ENCODE peak calls at places on chromosomes 11 and 22, in four cellular contexts. One of them, this sample, is unnamed.

GRCh38 chr11:18703001-18703763 is 4.6 kb downstream of the TMEM86A start:
- DNase-seq in CD8-positive, alpha-beta T cell: no peak
- DNase-seq in ovary: no peak
- DNase-seq in body of pancreas: no peak
- DNase-seq in this sample: no peak

GRCh38 chr11:102640946-102641345 is 15.8 kb upstream of the MMP20 start:
- DNase-seq in body of pancreas: no peak
- DNase-seq in CD8-positive, alpha-beta T cell: no peak
- DNase-seq in ovary: no peak
- DNase-seq in this sample: no peak

GRCh38 chr11:44403587-44404322 is 93.8 kb upstream of the ALX4 start:
- DNase-seq in ovary: no peak
- DNase-seq in body of pancreas: no peak
- DNase-seq in CD8-positive, alpha-beta T cell: no peak
- DNase-seq in this sample: no peak

GRCh38 chr22:19875531-19876313 is 21.0 kb upstream of the GNB1L start:
- DNase-seq in body of pancreas: no peak
- DNase-seq in ovary: peak; percentile 28
- DNase-seq in CD8-positive, alpha-beta T cell: no peak
- DNase-seq in this sample: no peak

GRCh38 chr11:125941241-125941605 is 4.6 kb upstream of the VSIG10L2 start:
- DNase-seq in body of pancreas: no peak
- DNase-seq in ovary: no peak
- DNase-seq in CD8-positive, alpha-beta T cell: no peak
- DNase-seq in this sample: no peak

GRCh38 chr11:69912161-69912910 is 93.1 kb upstream of the FGF3 start:
- DNase-seq in body of pancreas: no peak
- DNase-seq in CD8-positive, alpha-beta T cell: no peak
- DNase-seq in ovary: no peak
- DNase-seq in this sample: no peak

GRCh38 chr22:43521716-43522115 is 109.9 kb downstream of the MPPED1 start:
- DNase-seq in ovary: no peak
- DNase-seq in CD8-positive, alpha-beta T cell: no peak
- DNase-seq in body of pancreas: no peak
- DNase-seq in this sample: no peak

GRCh38 chr11:117950320-117950719 is 21.1 kb upstream of the TMPRSS13 start:
- DNase-seq in CD8-positive, alpha-beta T cell: peak; percentile 72
- DNase-seq in body of pancreas: peak; percentile 24
- DNase-seq in ovary: no peak
- DNase-seq in this sample: peak; percentile 56

GRCh38 chr11:93740031-93740801 is 1.1 kb downstream of the TAF1D start:
- DNase-seq in CD8-positive, alpha-beta T cell: peak; percentile 18
- DNase-seq in ovary: no peak
- DNase-seq in body of pancreas: peak; percentile 49
- DNase-seq in this sample: no peak

GRCh38 chr11:61895046-61895717 is 3.8 kb upstream of the FADS3 start:
- DNase-seq in ovary: no peak
- DNase-seq in body of pancreas: no peak
- DNase-seq in CD8-positive, alpha-beta T cell: no peak
- DNase-seq in this sample: no peak

GRCh38 chr11:6320411-6321207 is at the start of gene CAVIN3:
- DNase-seq in CD8-positive, alpha-beta T cell: no peak
- DNase-seq in ovary: peak; percentile 91
- DNase-seq in body of pancreas: peak; percentile 79
- DNase-seq in this sample: peak; percentile 60

DNA sequence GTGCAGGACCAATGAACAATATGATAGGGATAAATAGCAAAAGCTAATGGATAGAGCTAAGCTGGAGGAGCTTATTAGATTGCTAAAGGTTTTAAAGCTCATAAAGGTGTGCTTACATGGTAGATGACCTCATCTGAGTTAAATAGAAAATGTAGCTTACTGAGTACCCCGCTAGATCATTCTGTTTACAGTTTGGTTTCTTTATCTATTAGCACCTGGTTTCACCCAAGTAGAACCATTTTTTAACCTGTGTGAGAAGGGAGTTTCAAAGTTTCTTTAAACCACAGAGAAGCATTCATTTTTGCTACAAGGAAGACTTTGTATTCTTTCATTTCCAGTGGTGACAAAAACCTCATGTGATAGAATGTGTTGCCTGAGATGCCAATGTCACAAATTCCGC is 1778.0 kb downstream of the LRRC4C start:
- DNase-seq in CD8-positive, alpha-beta T cell: no peak
- DNase-seq in body of pancreas: no peak
- DNase-seq in ovary: no peak
- DNase-seq in this sample: no peak
- TF ChIP-seq CTCF in CD8-positive, alpha-beta T cell: no peak
- TF ChIP-seq CTCF in body of pancreas: no peak
- TF ChIP-seq CTCF in ovary: no peak
- TF ChIP-seq CTCF in this sample: no peak

DNA sequence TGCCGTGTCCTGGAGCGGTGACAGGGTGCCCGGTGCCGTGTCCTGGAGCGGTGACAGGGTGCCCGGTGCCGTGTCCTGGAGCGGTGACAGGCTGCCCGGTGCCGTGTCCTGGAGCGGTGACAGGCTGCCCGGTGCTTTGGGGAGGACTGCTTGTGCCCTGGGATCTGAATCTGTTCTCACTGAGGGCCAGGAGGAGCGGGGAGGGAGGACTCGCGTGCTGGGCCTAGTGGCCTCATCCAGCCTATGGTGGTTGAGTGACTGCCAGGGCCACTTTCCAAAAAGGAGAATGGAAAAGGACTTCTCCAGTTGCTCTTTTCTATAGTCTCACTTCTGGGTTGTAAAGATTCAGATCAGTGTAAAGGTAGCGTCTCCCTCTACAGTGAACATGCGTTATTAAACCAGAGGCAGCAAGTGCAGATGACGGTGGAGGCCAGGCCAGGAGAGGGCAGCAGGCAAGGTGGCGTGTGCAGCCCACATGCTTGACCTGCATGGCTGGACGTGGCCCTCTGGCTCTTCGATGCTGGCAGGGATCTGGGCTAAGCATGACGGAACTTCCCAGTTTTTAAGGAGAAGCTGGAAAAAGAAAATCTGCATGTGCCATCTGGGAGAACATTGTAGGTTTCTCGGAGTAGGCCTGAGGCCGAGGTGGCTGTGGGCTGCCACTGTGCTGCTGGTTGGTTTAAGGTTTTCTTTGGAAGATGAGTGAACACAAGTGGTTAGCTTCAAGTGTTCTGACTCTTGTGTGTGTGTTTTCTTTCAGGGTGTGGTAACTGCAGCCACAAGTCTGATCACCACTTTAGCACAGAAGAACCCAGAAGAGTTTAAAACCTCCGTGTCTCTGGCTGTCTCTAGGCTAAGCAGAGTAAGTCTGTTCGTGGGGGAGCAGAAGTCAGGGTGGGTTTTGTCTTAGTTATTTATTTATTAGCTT is 55.0 kb downstream of the AP2A2 start:
- DNase-seq in body of pancreas: no peak
- DNase-seq in ovary: no peak
- DNase-seq in CD8-positive, alpha-beta T cell: no peak
- DNase-seq in this sample: no peak
- TF ChIP-seq CTCF in body of pancreas: peak; percentile 64
- TF ChIP-seq CTCF in ovary: no peak
- TF ChIP-seq CTCF in CD8-positive, alpha-beta T cell: no peak
- TF ChIP-seq CTCF in this sample: no peak

GRCh38 chr11:47981667-47982404 is 1.5 kb downstream of the PTPRJ start:
- DNase-seq in body of pancreas: peak; percentile 31
- DNase-seq in CD8-positive, alpha-beta T cell: peak; percentile 19
- DNase-seq in ovary: no peak
- DNase-seq in this sample: peak; percentile 32

GRCh38 chr11:47983464-47984397 is 3.4 kb downstream of the PTPRJ start:
- DNase-seq in body of pancreas: no peak
- DNase-seq in CD8-positive, alpha-beta T cell: no peak
- DNase-seq in ovary: no peak
- DNase-seq in this sample: no peak

GRCh38 chr11:47980093-47980906 is at the start of gene PTPRJ:
- DNase-seq in ovary: peak; percentile 63
- DNase-seq in body of pancreas: peak; percentile 71
- DNase-seq in CD8-positive, alpha-beta T cell: peak; percentile 57
- DNase-seq in this sample: peak; percentile 74

GRCh38 chr11:47979378-47980092 is 824 bp upstream of the PTPRJ start:
- DNase-seq in ovary: no peak
- DNase-seq in CD8-positive, alpha-beta T cell: no peak
- DNase-seq in body of pancreas: no peak
- DNase-seq in this sample: no peak

GRCh38 chr11:47980907-47981621 is 705 bp downstream of the PTPRJ start:
- DNase-seq in CD8-positive, alpha-beta T cell: peak; percentile 34
- DNase-seq in ovary: peak; percentile 46
- DNase-seq in body of pancreas: peak; percentile 59
- DNase-seq in this sample: peak; percentile 59
- TF ChIP-seq CTCF in CD8-positive, alpha-beta T cell: no peak
- TF ChIP-seq CTCF in ovary: no peak
- TF ChIP-seq CTCF in body of pancreas: peak; percentile 38
- TF ChIP-seq CTCF in this sample: peak; percentile 19

DNA sequence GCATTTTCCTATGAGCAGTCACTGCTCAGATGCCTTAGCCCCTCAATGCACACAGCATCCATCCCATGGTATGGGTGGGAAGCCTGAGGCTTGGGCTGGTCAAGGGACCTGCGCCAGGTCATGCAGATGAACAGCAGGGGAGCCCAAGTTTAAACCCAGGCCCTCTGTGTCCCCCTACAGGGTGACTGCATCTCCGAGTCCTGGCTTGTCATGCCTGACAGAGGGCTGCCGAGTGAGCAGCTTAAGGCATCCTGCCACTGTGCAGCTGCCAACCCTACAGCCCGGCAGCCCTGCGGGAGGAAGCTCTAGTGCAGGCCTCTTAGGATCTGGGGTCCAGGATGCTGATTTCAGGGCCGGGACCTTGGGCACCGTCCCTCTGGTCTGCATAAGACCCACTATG is 10.0 kb downstream of the IL2RB start:
- DNase-seq in body of pancreas: no peak
- DNase-seq in ovary: no peak
- DNase-seq in CD8-positive, alpha-beta T cell: no peak
- DNase-seq in this sample: peak; percentile 41
- TF ChIP-seq CTCF in body of pancreas: no peak
- TF ChIP-seq CTCF in ovary: no peak
- TF ChIP-seq CTCF in CD8-positive, alpha-beta T cell: no peak
- TF ChIP-seq CTCF in this sample: no peak

DNA sequence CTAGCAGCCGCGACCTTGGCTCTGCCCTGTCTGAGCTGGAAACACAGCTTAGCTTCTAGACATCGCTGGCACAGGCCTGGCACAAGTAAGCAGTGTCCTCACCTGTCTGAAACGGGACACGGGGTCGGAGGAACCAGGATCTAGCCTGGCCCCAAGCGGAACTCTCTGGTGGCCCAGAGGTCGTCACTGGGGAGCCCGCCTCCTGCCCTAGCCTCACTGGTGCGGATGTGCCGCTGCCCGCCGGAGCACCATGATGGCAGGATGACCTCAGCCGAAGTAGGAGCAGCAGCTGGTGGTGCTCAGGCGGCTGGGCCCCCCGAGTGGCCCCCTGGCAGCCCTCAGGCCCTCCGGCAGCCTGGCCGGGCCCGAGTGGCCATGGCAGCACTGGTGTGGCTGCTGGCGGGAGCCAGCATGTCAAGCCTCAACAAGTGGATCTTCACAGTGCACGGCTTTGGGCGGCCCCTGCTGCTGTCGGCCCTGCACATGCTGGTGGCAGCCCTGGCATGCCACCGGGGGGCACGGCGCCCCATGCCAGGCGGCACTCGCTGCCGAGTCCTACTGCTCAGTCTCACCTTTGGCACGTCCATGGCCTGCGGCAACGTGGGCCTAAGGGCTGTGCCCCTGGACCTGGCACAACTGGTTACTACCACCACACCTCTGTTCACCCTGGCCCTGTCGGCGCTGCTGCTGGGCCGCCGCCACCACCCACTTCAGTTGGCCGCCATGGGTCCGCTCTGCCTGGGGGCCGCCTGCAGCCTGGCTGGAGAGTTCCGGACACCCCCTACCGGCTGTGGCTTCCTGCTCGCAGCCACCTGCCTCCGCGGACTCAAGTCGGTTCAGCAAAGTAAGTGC is 871 bp downstream of the SLC35E4 start:
- DNase-seq in CD8-positive, alpha-beta T cell: peak; percentile 17
- DNase-seq in ovary: peak; percentile 44
- DNase-seq in body of pancreas: peak; percentile 38
- DNase-seq in this sample: no peak
- TF ChIP-seq CTCF in CD8-positive, alpha-beta T cell: no peak
- TF ChIP-seq CTCF in ovary: no peak
- TF ChIP-seq CTCF in body of pancreas: no peak
- TF ChIP-seq CTCF in this sample: peak; percentile 13

DNA sequence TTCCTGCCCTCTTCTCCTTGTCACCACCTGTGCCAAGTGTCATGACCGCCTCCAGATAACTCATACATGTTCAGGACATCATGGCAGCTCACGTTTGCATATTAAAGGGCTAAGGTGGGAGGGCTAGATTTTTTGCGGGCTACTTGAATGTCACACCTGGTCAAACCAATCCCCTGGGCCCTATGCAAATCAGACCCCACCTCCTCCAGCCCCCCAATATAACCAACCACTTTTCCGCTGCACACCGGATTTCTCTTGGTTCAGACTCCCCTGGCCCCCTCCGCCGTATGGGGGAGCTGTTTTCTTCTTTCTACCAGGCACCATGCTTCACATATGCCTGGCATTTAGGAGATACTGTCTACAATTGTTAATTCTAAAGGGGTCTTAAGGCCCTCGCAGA is 12.6 kb downstream of the UPB1 start:
- DNase-seq in CD8-positive, alpha-beta T cell: no peak
- DNase-seq in ovary: no peak
- DNase-seq in body of pancreas: no peak
- DNase-seq in this sample: no peak
- TF ChIP-seq CTCF in CD8-positive, alpha-beta T cell: no peak
- TF ChIP-seq CTCF in ovary: no peak
- TF ChIP-seq CTCF in body of pancreas: no peak
- TF ChIP-seq CTCF in this sample: no peak

DNA sequence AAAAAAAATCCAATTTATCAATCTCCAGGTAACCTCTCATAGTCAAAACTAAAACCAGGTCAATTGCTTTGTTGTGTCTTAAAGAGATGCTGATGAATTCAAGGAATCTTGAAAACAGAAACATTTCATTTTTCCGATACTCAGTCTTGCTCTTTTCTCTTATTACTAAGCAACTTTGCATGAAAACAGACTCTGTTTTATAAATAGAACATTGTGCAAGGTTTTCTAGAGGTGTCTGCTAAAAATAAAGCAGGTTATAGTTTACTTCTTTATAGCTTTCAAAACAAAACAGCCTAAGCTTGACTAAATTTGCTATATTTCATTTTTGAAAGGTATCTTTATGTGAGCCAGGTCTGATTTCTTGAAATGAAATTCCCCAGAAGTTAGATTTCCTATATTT is 109.3 kb downstream of the ARL14EP start:
- DNase-seq in ovary: no peak
- DNase-seq in CD8-positive, alpha-beta T cell: no peak
- DNase-seq in body of pancreas: no peak
- DNase-seq in this sample: no peak
- TF ChIP-seq CTCF in ovary: no peak
- TF ChIP-seq CTCF in CD8-positive, alpha-beta T cell: no peak
- TF ChIP-seq CTCF in body of pancreas: no peak
- TF ChIP-seq CTCF in this sample: no peak

This sample was measured in GM10248.